ENCODE peak calls at places on chromosomes 11 and 22, in nine cellular contexts. W, Y, L, N, T, G, M, B and X are unnamed samples.

GRCh38 chr11:69666752-69667536 is 8.2 kb downstream of the LTO1 start:
- DNase-seq in W (no peak), B (no peak), N (no peak), G (no peak), T (no peak), M (no peak), L (no peak), Y (no peak), X (no peak)

GRCh38 chr11:62001450-62002178 is 34.2 kb upstream of the FTH1 start:
- DNase-seq in G (no peak), M (no peak), N (no peak), L (no peak), B (no peak), W (no peak), Y (no peak), T (no peak), X (no peak)

GRCh38 chr22:29710922-29711593 is 8.7 kb upstream of the CABP7 start:
- DNase-seq in W (no peak), G (no peak), Y (no peak), L (no peak), T (peak; percentile 35), M (no peak), N (no peak), B (no peak), X (no peak)

GRCh38 chr11:36214484-36214883 is 74.7 kb downstream of the COMMD9 start:
- DNase-seq in W (no peak), L (no peak), B (no peak), T (no peak), N (no peak), M (no peak), Y (no peak), G (no peak), X (peak; percentile 93)

GRCh38 chr11:45097721-45098493 is 48.5 kb upstream of the PRDM11 start:
- DNase-seq in M (no peak), B (no peak), L (peak; percentile 29), T (peak; percentile 72), N (no peak), W (no peak), G (peak; percentile 27), Y (no peak), X (peak; percentile 71)

GRCh38 chr11:120391854-120392253 is 55.6 kb downstream of the ARHGEF12 start:
- DNase-seq in G (no peak), B (no peak), L (no peak), W (no peak), M (no peak), N (no peak), Y (no peak), T (no peak), X (no peak)

GRCh38 chr22:19903031-19903430 is 38.5 kb upstream of the COMT start:
- DNase-seq in Y (no peak), W (no peak), M (no peak), G (no peak), N (no peak), T (no peak), L (no peak), B (no peak), X (no peak)

GRCh38 chr22:49123621-49124192 is 704.0 kb downstream of the BRD1 start:
- DNase-seq in M (no peak), N (no peak), T (no peak), G (no peak), L (no peak), Y (no peak), W (no peak), B (no peak), X (no peak)

GRCh38 chr11:69166186-69167115 is 10.7 kb downstream of the SMIM38 start:
- DNase-seq in M (no peak), L (peak; percentile 35), B (peak; percentile 35), W (no peak), T (peak; percentile 58), G (peak; percentile 78), Y (no peak), N (peak; percentile 32), X (no peak)

GRCh38 chr11:46121724-46122477 is 647 bp upstream of the PHF21A start:
- DNase-seq in M (peak; percentile 68), T (peak; percentile 84), L (peak; percentile 58), Y (peak; percentile 68), G (peak; percentile 92), W (peak; percentile 62), N (peak; percentile 85), B (peak; percentile 87), X (peak; percentile 79)

GRCh38 chr11:1760351-1761109 is 3.2 kb downstream of the CTSD start:
- DNase-seq in T (peak; percentile 89), Y (no peak), L (no peak), M (no peak), B (no peak), N (no peak), G (no peak), W (no peak), X (peak; percentile 50)

GRCh38 chr11:128784059-128784804 is 82.9 kb downstream of the KCNJ1 start:
- DNase-seq in T (no peak), G (no peak), B (no peak), M (no peak), N (no peak), W (no peak), Y (no peak), L (no peak), X (no peak)

GRCh38 chr11:22633354-22633902 is 7.8 kb upstream of the FANCF start:
- DNase-seq in B (no peak), G (no peak), Y (no peak), T (no peak), L (no peak), W (no peak), N (no peak), M (no peak), X (no peak)

GRCh38 chr11:65946655-65947054 is 1.4 kb downstream of the TSGA10IP start:
- DNase-seq in T (no peak), Y (no peak), B (no peak), M (no peak), N (no peak), G (no peak), W (no peak), L (no peak), X (no peak)

GRCh38 chr11:76783901-76784813 is 1.0 kb downstream of the TSKU start:
- DNase-seq in T (peak; percentile 71), W (no peak), B (peak; percentile 55), L (no peak), G (no peak), N (no peak), M (no peak), Y (no peak), X (peak; percentile 81)

GRCh38 chr22:44782286-44782830 is 30.0 kb downstream of the ARHGAP8 start:
- DNase-seq in M (no peak), L (no peak), W (no peak), B (no peak), Y (no peak), N (no peak), G (no peak), T (no peak), X (no peak)

GRCh38 chr11:75813622-75814039 is 1.4 kb upstream of the UVRAG start:
- DNase-seq in W (no peak), T (no peak), M (no peak), B (no peak), Y (no peak), G (no peak), N (no peak), L (no peak), X (peak; percentile 70)

GRCh38 chr11:106152824-106153223 is 75.4 kb downstream of the AASDHPPT start:
- DNase-seq in M (no peak), T (no peak), W (no peak), L (no peak), B (no peak), N (no peak), G (no peak), Y (no peak), X (peak; percentile 86)

GRCh38 chr11:78514922-78515502 is 59.7 kb downstream of the NARS2 start:
- DNase-seq in T (no peak), L (no peak), G (no peak), Y (no peak), N (no peak), M (no peak), W (no peak), B (no peak), X (no peak)

GRCh38 chr11:118663381-118663780 is 16.1 kb downstream of the TREH start:
- DNase-seq in M (no peak), T (no peak), B (no peak), G (no peak), Y (no peak), L (no peak), W (no peak), N (no peak), X (no peak)

GRCh38 chr11:1943576-1943975 is 3.6 kb upstream of the MRPL23 start:
- DNase-seq in N (no peak), B (no peak), G (no peak), T (peak; percentile 22), Y (no peak), W (no peak), M (no peak), L (no peak), X (no peak)

GRCh38 chr22:32473388-32473952 is 1.1 kb upstream of the FBXO7 start:
- DNase-seq in N (peak; percentile 13), B (peak; percentile 68), L (peak; percentile 25), Y (peak; percentile 5), T (no peak), M (peak; percentile 4), W (peak; percentile 24), G (peak; percentile 66), X (peak; percentile 27)

GRCh38 chr22:42970029-42970428 is 44.9 kb downstream of the PACSIN2 start:
- DNase-seq in G (no peak), M (no peak), W (no peak), Y (no peak), B (no peak), T (no peak), L (no peak), N (no peak), X (no peak)

GRCh38 chr11:72241290-72241781 is 2.6 kb downstream of the PHOX2A start:
- DNase-seq in B (no peak), G (no peak), L (no peak), W (no peak), M (no peak), N (no peak), Y (no peak), T (no peak), X (no peak)

GRCh38 chr11:1304376-1304775 is 5.1 kb downstream of the TOLLIP start:
- DNase-seq in W (no peak), B (no peak), Y (no peak), N (no peak), L (no peak), G (no peak), T (no peak), M (no peak), X (no peak)

GRCh38 chr22:42895087-42895486 is 38.0 kb upstream of the ARFGAP3 start:
- DNase-seq in B (no peak), T (no peak), G (no peak), M (no peak), N (no peak), Y (no peak), L (no peak), W (no peak), X (no peak)

GRCh38 chr11:14455648-14456430 is 43.8 kb downstream of the COPB1 start:
- DNase-seq in L (no peak), N (no peak), G (no peak), M (no peak), Y (no peak), W (no peak), B (no peak), T (no peak), X (no peak)

GRCh38 chr11:28657378-28658030 is 549.3 kb downstream of the METTL15 start:
- DNase-seq in W (no peak), N (no peak), Y (no peak), G (no peak), M (no peak), B (no peak), T (no peak), L (no peak), X (peak; percentile 9)